ENCODE peak calls at places on chromosomes 2 and 18, in nine cellular contexts. C is left cardiac atrium; X is BE2C; D is activated CD8-positive, alpha-beta memory T cell treated with anti-CD3 and anti-CD28 coated beads for 48 hours; Q is cardiac fibroblast; S is ELF-1; K is AG04449; T is NCI-H524; I is NCI-H2081. N is an unnamed sample.

GRCh38 chr18:6434987-6435709 is 20.4 kb upstream of the L3MBTL4 start:
- DNase-seq in C (no peak), X (no peak), D (no peak), Q (no peak), S (no peak), K (no peak), T (no peak), I (no peak), N (no peak)

GRCh38 chr2:224086226-224086911 is 47.3 kb upstream of the SERPINE2 start:
- DNase-seq in C (peak), X (no peak), D (no peak), Q (peak), S (no peak), K (peak), T (no peak), I (no peak), N (peak)

GRCh38 chr2:102138331-102138730 is 4.2 kb upstream of the IL1R1 start:
- DNase-seq in C (no peak), X (no peak), D (no peak), Q (peak), S (no peak), K (no peak), T (no peak), I (no peak), N (no peak)

GRCh38 chr18:35095983-35096676 is 54.9 kb downstream of the MAPRE2 start:
- DNase-seq in C (no peak), X (no peak), D (no peak), Q (no peak), S (no peak), K (no peak), T (no peak), I (no peak), N (no peak)

GRCh38 chr2:236969075-236969474 is 116.6 kb upstream of the COPS8 start:
- DNase-seq in C (no peak), X (no peak), D (no peak), Q (no peak), S (no peak), K (no peak), T (no peak), I (no peak), N (no peak)

GRCh38 chr2:82675186-82675585 is 1783.9 kb downstream of the SUCLG1 start:
- DNase-seq in C (no peak), X (no peak), D (no peak), Q (peak), S (no peak), K (no peak), T (no peak), I (no peak), N (no peak)

GRCh38 chr2:236769981-236770671 is 200.5 kb downstream of the ACKR3 start:
- DNase-seq in C (no peak), X (peak), D (no peak), Q (peak), S (peak), K (peak), T (no peak), I (no peak), N (no peak)

GRCh38 chr2:126749537-126749936 is 93.6 kb downstream of the GYPC start:
- DNase-seq in C (no peak), X (no peak), D (no peak), Q (peak), S (no peak), K (no peak), T (peak), I (no peak), N (no peak)

GRCh38 chr2:34570266-34570872 is 971.3 kb upstream of the FAM98A start:
- DNase-seq in C (no peak), X (peak), D (no peak), Q (no peak), S (peak), K (no peak), T (peak), I (no peak), N (no peak)

GRCh38 chr2:241849616-241850543 is 8.8 kb downstream of the PDCD1 start:
- DNase-seq in C (peak), X (peak), D (no peak), Q (no peak), S (no peak), K (no peak), T (no peak), I (no peak), N (no peak)

GRCh38 chr2:84807063-84807485 is 73.8 kb downstream of the TRABD2A start:
- DNase-seq in C (no peak), X (no peak), D (no peak), Q (peak), S (no peak), K (peak), T (no peak), I (no peak), N (peak)

GRCh38 chr2:190984595-190984994 is 29.4 kb downstream of the STAT1 start:
- DNase-seq in C (no peak), X (no peak), D (no peak), Q (peak), S (no peak), K (no peak), T (no peak), I (no peak), N (no peak)

GRCh38 chr2:34936089-34936488 is 1337.0 kb upstream of the FAM98A start:
- DNase-seq in C (no peak), X (peak), D (no peak), Q (no peak), S (no peak), K (no peak), T (no peak), I (no peak), N (no peak)

GRCh38 chr18:21180588-21180987 is 61.4 kb upstream of the GREB1L start:
- DNase-seq in C (no peak), X (no peak), D (no peak), Q (no peak), S (no peak), K (no peak), T (no peak), I (no peak), N (no peak)

GRCh38 chr2:6372317-6372903 is 493.3 kb downstream of the CMPK2 start:
- DNase-seq in C (no peak), X (no peak), D (no peak), Q (no peak), S (peak), K (peak), T (no peak), I (no peak), N (no peak)

GRCh38 chr2:204725693-204726092 is 180.4 kb downstream of the PARD3B start:
- DNase-seq in C (no peak), X (no peak), D (no peak), Q (no peak), S (no peak), K (no peak), T (no peak), I (no peak), N (no peak)

GRCh38 chr18:47411159-47411558 is 159.7 kb upstream of the SKOR2 start:
- DNase-seq in C (no peak), X (no peak), D (no peak), Q (no peak), S (no peak), K (no peak), T (no peak), I (no peak), N (no peak)

GRCh38 chr18:36330435-36331049 is 33.0 kb downstream of the FHOD3 start:
- DNase-seq in C (no peak), X (no peak), D (no peak), Q (no peak), S (peak), K (no peak), T (no peak), I (no peak), N (no peak)

GRCh38 chr2:105744091-105744908 is 412 bp upstream of the NCK2 start:
- DNase-seq in C (peak), X (peak), D (no peak), Q (peak), S (peak), K (no peak), T (peak), I (peak), N (peak)

GRCh38 chr2:100603945-100604633 is 41.3 kb downstream of the PDCL3 start:
- DNase-seq in C (no peak), X (no peak), D (no peak), Q (peak), S (peak), K (no peak), T (no peak), I (no peak), N (no peak)

GRCh38 chr18:5237723-5238370 is 40.8 kb upstream of the AKAIN1 start:
- DNase-seq in C (peak), X (peak), D (peak), Q (peak), S (peak), K (peak), T (peak), I (peak), N (peak)

GRCh38 chr2:229226372-229226771 is 44.7 kb downstream of the PID1 start:
- DNase-seq in C (peak), X (no peak), D (no peak), Q (no peak), S (no peak), K (no peak), T (no peak), I (no peak), N (peak)

GRCh38 chr2:111122631-111123421 is 2.1 kb downstream of the BCL2L11 start:
- DNase-seq in C (peak), X (peak), D (no peak), Q (peak), S (peak), K (no peak), T (peak), I (peak), N (peak)

GRCh38 chr2:216648105-216648504 is 14.9 kb downstream of the IGFBP2 start:
- DNase-seq in C (no peak), X (no peak), D (no peak), Q (peak), S (no peak), K (no peak), T (no peak), I (no peak), N (no peak)

GRCh38 chr2:78082555-78082954 is 560.4 kb upstream of the LRRTM4 start:
- DNase-seq in C (no peak), X (no peak), D (no peak), Q (no peak), S (no peak), K (no peak), T (no peak), I (no peak), N (no peak)

GRCh38 chr2:42598656-42599267 is 30.3 kb downstream of the MTA3 start:
- DNase-seq in C (no peak), X (no peak), D (no peak), Q (no peak), S (no peak), K (no peak), T (no peak), I (no peak), N (no peak)

GRCh38 chr2:27212626-27213471 is 781 bp upstream of the SLC5A6 start:
- DNase-seq in C (no peak), X (no peak), D (no peak), Q (peak), S (no peak), K (no peak), T (peak), I (peak), N (no peak)

GRCh38 chr2:176096986-176097819 is 2.4 kb upstream of the HOXD12 start:
- DNase-seq in C (peak), X (peak), D (no peak), Q (peak), S (peak), K (no peak), T (peak), I (peak), N (peak)

GRCh38 chr2:202267495-202267894 is 1.9 kb downstream of the NOP58 start:
- DNase-seq in C (no peak), X (no peak), D (no peak), Q (no peak), S (no peak), K (no peak), T (peak), I (no peak), N (no peak)

GRCh38 chr18:9647496-9648323 is 33.4 kb upstream of the PPP4R1 start:
- DNase-seq in C (no peak), X (no peak), D (no peak), Q (peak), S (no peak), K (no peak), T (no peak), I (no peak), N (no peak)

GRCh38 chr2:42926438-42927333 is 134.3 kb upstream of the HAAO start:
- DNase-seq in C (peak), X (no peak), D (no peak), Q (no peak), S (no peak), K (no peak), T (no peak), I (peak), N (peak)